ENCODE peak calls at places on chromosomes 4 and X, in seven cellular contexts. I is cardiac muscle cell, O is mesenchymal stem cell, Q is small intestine, S is keratinocyte, T is pancreas, V is SJSA1. Z is an unnamed sample. For H3K36me3 and H3K27me3, the result is how much of the 10 kb centered on the place peaks cover.

GRCh38 chr4:158356331-158356730 is 146.0 kb downstream of the TMEM144 start:
- DNase-seq in I (no peak), O (no peak), Q (no peak), S (no peak), T (no peak), V (no peak), Z (no peak)

GRCh38 chr4:188986271-188986689 is 847.0 kb downstream of the TRIML1 start:
- DNase-seq in I (no peak), O (peak), Q (no peak), S (no peak), T (no peak), V (peak), Z (no peak)

GRCh38 chr4:74378573-74378972 is 13.6 kb downstream of the EREG start:
- DNase-seq in I (peak), O (no peak), Q (no peak), S (no peak), T (no peak), V (no peak), Z (no peak)

GRCh38 chrX:26670521-26670920 is 454.6 kb downstream of the MAGEB5 start:
- DNase-seq in I (no peak), O (no peak), Q (no peak), S (no peak), T (no peak), V (no peak), Z (no peak)

GRCh38 chr4:154313004-154313587 is 178.5 kb downstream of the DCHS2 start:
- DNase-seq in I (no peak), O (no peak), Q (no peak), S (no peak), T (no peak), V (no peak), Z (no peak)

GRCh38 chr4:124167602-124168001 is 544.9 kb downstream of the ANKRD50 start:
- DNase-seq in I (peak), O (no peak), Q (no peak), S (no peak), T (no peak), V (no peak), Z (no peak)

GRCh38 chr4:189265515-189265914 is 675.2 kb upstream of the FRG1 start:
- DNase-seq in I (no peak), O (no peak), Q (no peak), S (no peak), T (no peak), V (no peak), Z (no peak)

GRCh38 chr4:121370729-121371325 is 10.0 kb downstream of the QRFPR start:
- DNase-seq in I (peak), O (peak), Q (peak), S (no peak), T (peak), V (peak), Z (peak)

GRCh38 chr4:94536049-94536448 is 84.3 kb downstream of the PDLIM5 start:
- DNase-seq in I (no peak), O (no peak), Q (no peak), S (no peak), T (no peak), V (no peak), Z (no peak)

GRCh38 chr4:82145850-82146249 is 227.9 kb downstream of the HNRNPD start:
- DNase-seq in I (no peak), O (no peak), Q (no peak), S (no peak), T (no peak), V (no peak), Z (no peak)

GRCh38 chr4:1077711-1078477 is 35.5 kb downstream of the RNF212 start:
- DNase-seq in I (no peak), O (no peak), Q (no peak), S (no peak), T (no peak), V (no peak), Z (no peak)

GRCh38 chr4:177302371-177303100 is 7.1 kb upstream of the NEIL3 start:
- DNase-seq in I (no peak), O (no peak), Q (no peak), S (no peak), T (no peak), V (no peak), Z (no peak)

GRCh38 chr4:24010573-24010972 is 120.7 kb upstream of the PPARGC1A start:
- DNase-seq in I (no peak), O (no peak), Q (no peak), S (no peak), T (no peak), V (no peak), Z (no peak)

GRCh38 chr4:108060164-108060563 is 70.5 kb downstream of the HADH start:
- DNase-seq in I (peak), O (peak), Q (peak), S (no peak), T (peak), V (peak), Z (peak)

GRCh38 chrX:120731386-120731785 is 101.5 kb upstream of the C1GALT1C1 start:
- DNase-seq in I (no peak), O (no peak), Q (no peak), S (no peak), T (no peak), V (no peak), Z (no peak)

GRCh38 chr4:89111833-89112563 is 665 bp downstream of the TIGD2 start:
- DNase-seq in I (peak), O (peak), Q (peak), S (peak), T (no peak), V (peak), Z (peak)

GRCh38 chrX:2690856-2691542 is at the start of gene CD99:
- DNase-seq in I (peak), O (peak), Q (peak), S (no peak), T (peak), V (peak), Z (peak)

GRCh38 chrX:77065896-77066295 is 381.3 kb upstream of the FGF16 start:
- DNase-seq in I (no peak), O (no peak), Q (no peak), S (no peak), T (no peak), V (no peak), Z (no peak)

GRCh38 chr4:15516494-15516893 is 46.8 kb downstream of the CC2D2A start:
- DNase-seq in I (no peak), O (no peak), Q (no peak), S (no peak), T (no peak), V (no peak), Z (no peak)

GRCh38 chr4:6732441-6733357 is 16.7 kb downstream of the BLOC1S4 start:
- DNase-seq in I (peak), O (peak), Q (peak), S (no peak), T (no peak), V (peak), Z (peak)

GRCh38 chr4:85028910-85029309 is 62.4 kb upstream of the WDFY3 start:
- DNase-seq in I (peak), O (peak), Q (no peak), S (no peak), T (no peak), V (no peak), Z (no peak)

GRCh38 chrX:140524556-140524955 is 19.7 kb upstream of the SOX3 start:
- DNase-seq in I (peak), O (peak), Q (no peak), S (no peak), T (no peak), V (peak), Z (no peak)

GRCh38 chr4:25874641-25875040 is 11.9 kb upstream of the SEL1L3 start:
- DNase-seq in I (no peak), O (no peak), Q (no peak), S (no peak), T (no peak), V (no peak), Z (no peak)

GRCh38 chr4:184769285-184769825 is 35.5 kb upstream of the CENPU start:
- DNase-seq in I (no peak), O (no peak), Q (no peak), S (no peak), T (no peak), V (no peak), Z (no peak)

GRCh38 chr4:155392486-155393184 is 15.9 kb upstream of the MAP9 start:
- DNase-seq in I (peak), O (peak), Q (no peak), S (no peak), T (no peak), V (peak), Z (no peak)

GRCh38 chrX:120310861-120311631 is at the start of gene TMEM255A:
- DNase-seq in I (peak), O (no peak), Q (no peak), S (no peak), T (no peak), V (no peak), Z (peak)

GRCh38 chr4:165872443-165873297 is at the start of gene TLL1:
- DNase-seq in I (peak), O (peak), Q (peak), S (no peak), T (peak), V (peak), Z (peak)

GRCh38 chrX:23699636-23700194 is 32.4 kb downstream of the PRDX4 start:
- DNase-seq in I (peak), O (no peak), Q (no peak), S (no peak), T (no peak), V (no peak), Z (peak)

GRCh38 chrX:139081965-139082364 is 370.4 kb upstream of the FGF13 start:
- DNase-seq in I (no peak), O (no peak), Q (no peak), S (no peak), T (no peak), V (no peak), Z (no peak)

GRCh38 chrX:5559386-5559785 is 669.3 kb downstream of the NLGN4X start:
- DNase-seq in I (no peak), O (no peak), Q (no peak), S (no peak), T (no peak), V (no peak), Z (no peak)

GRCh38 chr4:18398661-18399060 is 377.1 kb upstream of the LCORL start:
- DNase-seq in I (no peak), O (no peak), Q (no peak), S (no peak), T (no peak), V (no peak), Z (no peak)

GRCh38 chr4:153222790-153223417 is 18.7 kb downstream of the TRIM2 start:
- DNase-seq in I (peak), O (peak), Q (peak), S (no peak), T (peak), V (peak), Z (peak)

GRCh38 chrX:15269618-15270521 is at the start of gene ASB9:
- DNase-seq in I (peak), O (peak), Q (peak), S (peak), T (peak), V (peak), Z (peak)

GRCh38 chrX:40166582-40166981 is 68.8 kb upstream of the BCOR start:
- DNase-seq in I (no peak), O (peak), Q (no peak), S (no peak), T (no peak), V (peak), Z (peak)

GRCh38 chr4:38131371-38132139 is 171.4 kb downstream of the PTTG2 start:
- DNase-seq in I (peak), O (peak), Q (peak), S (no peak), T (no peak), V (peak), Z (peak)

GRCh38 chr4:78644744-78645330 is 93.3 kb downstream of the ANXA3 start:
- DNase-seq in I (peak), O (peak), Q (peak), S (peak), T (peak), V (peak), Z (peak)

DNA sequence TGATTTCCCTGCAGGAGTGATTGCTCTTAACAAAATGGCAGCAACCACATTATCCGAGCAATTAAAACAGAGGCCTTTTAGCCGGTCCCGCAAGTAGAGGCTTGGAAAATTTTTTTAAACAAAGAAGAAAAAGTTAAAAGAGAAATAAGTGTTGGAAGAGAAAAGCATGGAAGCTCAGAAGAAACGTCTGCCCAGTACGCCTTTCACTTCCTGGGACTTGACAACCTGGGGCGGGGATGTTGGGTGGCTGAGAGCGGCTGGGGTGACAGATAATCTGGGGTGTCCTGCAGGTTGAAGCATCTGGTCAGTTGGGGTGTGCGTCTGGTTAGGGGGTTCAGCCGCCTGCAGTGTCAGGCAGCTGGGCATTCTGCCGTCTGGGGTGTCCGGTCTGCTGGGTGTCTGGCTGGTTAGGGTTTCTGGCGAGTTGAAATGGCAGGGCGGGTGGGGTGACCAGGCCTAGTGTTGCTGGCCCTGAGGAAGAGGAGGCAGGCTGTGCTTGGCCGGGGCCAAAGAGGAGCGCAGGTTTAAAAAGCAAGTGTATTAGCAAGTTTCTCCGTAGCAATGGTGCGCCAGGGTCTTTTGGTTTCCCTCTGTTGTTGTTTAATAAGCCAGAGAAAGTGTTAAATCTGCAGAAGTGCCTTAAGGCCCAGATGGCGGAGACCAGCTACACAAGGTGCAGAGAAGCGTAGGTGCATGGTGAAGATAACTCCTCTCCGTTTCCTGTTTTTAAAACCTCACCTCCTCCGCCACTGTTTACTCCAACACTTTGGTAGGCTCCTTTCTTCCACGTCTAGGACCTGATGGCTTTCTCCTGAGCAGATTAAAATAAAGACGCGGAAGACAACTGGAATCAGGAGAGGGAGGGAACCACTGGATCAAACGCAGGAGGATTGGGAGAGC is 5.6 kb downstream of the HAND2 start:
- DNase-seq in I (no peak), O (peak), Q (no peak), S (no peak), T (no peak), V (no peak), Z (peak)
- H3K4me3 ChIP-seq in I (peak), O (peak), Q (no peak), S (no peak), T (no peak), V (no peak), Z (no peak)

GRCh38 chr4:118742050-118742449 is 56.9 kb downstream of the METTL14 start:
- DNase-seq in I (peak), O (no peak), Q (no peak), S (no peak), T (no peak), V (no peak), Z (no peak)
- H3K36me3 ChIP-seq in I (under half), O (half or more), Q (under half), S (under half), T (under half), V (half or more), Z (under half)

DNA sequence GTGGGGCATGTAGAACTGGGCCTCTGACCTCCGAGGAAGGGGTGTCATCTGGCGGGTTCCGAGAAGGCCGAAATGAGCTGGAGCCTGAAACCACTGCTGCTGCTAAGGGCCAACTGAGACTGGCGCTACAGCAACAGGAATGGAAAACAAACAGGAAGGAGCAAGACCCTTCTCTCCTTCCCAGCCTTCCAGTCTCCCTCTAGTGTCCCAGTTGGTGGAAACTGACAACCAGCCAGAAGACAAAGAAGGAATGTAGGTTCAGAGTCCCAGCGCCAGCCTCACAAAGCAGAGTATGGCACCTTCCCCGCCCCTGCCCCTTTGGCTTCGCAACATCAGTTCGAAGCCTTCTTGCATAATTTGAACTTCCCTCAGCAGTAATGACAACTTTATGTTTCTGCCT is 24.4 kb upstream of the PDZD4 start:
- DNase-seq in I (no peak), O (no peak), Q (no peak), S (no peak), T (no peak), V (no peak), Z (peak)
- H3K27me3 ChIP-seq in I (under half), O (half or more), Q (under half), S (under half), T (under half), V (under half), Z (under half)

DNA sequence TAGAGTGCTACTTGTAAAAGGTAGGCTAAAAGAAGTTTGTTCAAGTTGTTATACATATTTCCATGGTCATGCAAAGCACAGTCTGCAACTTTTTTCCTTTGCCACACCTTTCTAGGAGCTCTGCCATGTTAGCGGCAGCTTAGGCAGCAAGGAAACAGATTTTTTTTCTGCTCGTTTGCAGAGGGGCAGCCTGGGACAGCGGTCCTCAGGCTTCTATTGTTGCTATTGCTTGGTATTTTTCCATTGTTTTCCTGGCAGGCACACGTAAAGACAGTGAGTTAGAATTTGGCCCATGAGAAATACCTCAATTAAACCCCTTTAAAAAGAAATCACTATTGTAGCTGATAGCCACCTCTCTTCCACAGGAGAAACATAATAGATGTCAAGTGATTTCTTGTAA is 391.4 kb downstream of the SH2D1A start:
- DNase-seq in I (no peak), O (no peak), Q (no peak), S (no peak), T (no peak), V (no peak), Z (peak)
- H3K4me3 ChIP-seq in I (no peak), O (no peak), Q (no peak), S (no peak), T (no peak), V (no peak), Z (no peak)

GRCh38 chr4:70830054-70830453 is 9.6 kb downstream of the GRSF1 start:
- DNase-seq in I (no peak), O (no peak), Q (no peak), S (no peak), T (no peak), V (no peak), Z (no peak)
- H3K36me3 ChIP-seq in I (half or more), O (half or more), Q (under half), S (under half), T (under half), V (half or more), Z (under half)

GRCh38 chr4:105895324-105895608 is at the start of gene NPNT:
- DNase-seq in I (no peak), O (peak), Q (peak), S (no peak), T (peak), V (no peak), Z (peak)
- H3K27me3 ChIP-seq in I (half or more), O (half or more), Q (under half), S (under half), T (under half), V (half or more), Z (half or more)

Z was measured in H7.